ENCODE peak calls at places on chromosomes 13 and 19, in ten cellular contexts. I, O, Y, G, A, N, T, C, B and E are unnamed samples.
A peak's percentile ranks its signal among the peaks of the same experiment; 100 is the strongest.

GRCh38 chr13:106661236-106661635 is 93.3 kb upstream of the ARGLU1 start:
- DNase-seq in I (no peak), O (no peak), Y (no peak), G (no peak), A (no peak), N (no peak), T (no peak), C (no peak), B (no peak), E (no peak)

GRCh38 chr19:3955688-3956087 is 15.2 kb downstream of the DAPK3 start:
- DNase-seq in I (no peak), O (no peak), Y (no peak), G (no peak), A (no peak), N (no peak), T (no peak), C (no peak), B (no peak), E (no peak)

GRCh38 chr13:43567608-43568007 is 219.2 kb downstream of the ENOX1 start:
- DNase-seq in I (no peak), O (no peak), Y (peak; percentile 18), G (no peak), A (no peak), N (no peak), T (no peak), C (no peak), B (peak; percentile 52), E (peak; percentile 48)

GRCh38 chr13:44311011-44311481 is 62.6 kb upstream of the SERP2 start:
- DNase-seq in I (no peak), O (no peak), Y (no peak), G (no peak), A (no peak), N (peak; percentile 68), T (no peak), C (peak; percentile 87), B (peak; percentile 52), E (peak; percentile 55)

GRCh38 chr19:40705362-40705651 is 11.4 kb downstream of the COQ8B start:
- DNase-seq in I (no peak), O (no peak), Y (no peak), G (no peak), A (no peak), N (peak; percentile 60), T (no peak), C (peak; percentile 72), B (no peak), E (no peak)

GRCh38 chr13:113837554-113838355 is 26.1 kb downstream of the GAS6 start:
- DNase-seq in I (peak; percentile 97), O (peak; percentile 98), Y (peak; percentile 94), G (peak; percentile 52), A (no peak), N (peak; percentile 98), T (no peak), C (peak; percentile 97), B (peak; percentile 99), E (peak; percentile 97)

GRCh38 chr19:33699754-33700407 is 78.1 kb downstream of the CHST8 start:
- DNase-seq in I (no peak), O (no peak), Y (no peak), G (no peak), A (no peak), N (no peak), T (no peak), C (no peak), B (no peak), E (no peak)

GRCh38 chr13:34627499-34627898 is 314.6 kb upstream of the NBEA start:
- DNase-seq in I (no peak), O (no peak), Y (no peak), G (no peak), A (no peak), N (no peak), T (no peak), C (no peak), B (no peak), E (no peak)

GRCh38 chr13:110403315-110403714 is 96.2 kb downstream of the COL4A2 start:
- DNase-seq in I (no peak), O (no peak), Y (no peak), G (no peak), A (no peak), N (peak; percentile 58), T (no peak), C (no peak), B (no peak), E (peak; percentile 68)

GRCh38 chr19:41421314-41421713 is 5.9 kb downstream of the B3GNT8 start:
- DNase-seq in I (no peak), O (no peak), Y (no peak), G (no peak), A (no peak), N (no peak), T (no peak), C (no peak), B (no peak), E (no peak)

GRCh38 chr13:111359930-111360329 is 39.5 kb downstream of the TEX29 start:
- DNase-seq in I (no peak), O (peak; percentile 67), Y (no peak), G (no peak), A (no peak), N (no peak), T (no peak), C (no peak), B (no peak), E (no peak)

GRCh38 chr19:42332059-42332458 is 6.6 kb downstream of the MEGF8 start:
- DNase-seq in I (no peak), O (no peak), Y (no peak), G (no peak), A (no peak), N (no peak), T (no peak), C (no peak), B (no peak), E (no peak)

GRCh38 chr13:20461481-20461859 is 64.2 kb downstream of the CRYL1 start:
- DNase-seq in I (no peak), O (no peak), Y (no peak), G (no peak), A (no peak), N (peak; percentile 29), T (no peak), C (peak; percentile 33), B (no peak), E (peak; percentile 28)

GRCh38 chr19:41249707-41250423 is 14.3 kb upstream of the HNRNPUL1 start:
- DNase-seq in I (no peak), O (peak; percentile 50), Y (no peak), G (no peak), A (no peak), N (no peak), T (no peak), C (no peak), B (no peak), E (no peak)

GRCh38 chr19:19064098-19064722 is 416 bp downstream of the SLC25A42 start:
- DNase-seq in I (no peak), O (peak; percentile 89), Y (no peak), G (no peak), A (no peak), N (no peak), T (no peak), C (no peak), B (no peak), E (no peak)

GRCh38 chr19:19061491-19061890 is 2.3 kb upstream of the SLC25A42 start:
- DNase-seq in I (no peak), O (no peak), Y (no peak), G (no peak), A (no peak), N (no peak), T (no peak), C (no peak), B (no peak), E (no peak)

GRCh38 chr19:19064811-19065745 is 1.3 kb downstream of the SLC25A42 start:
- DNase-seq in I (no peak), O (no peak), Y (no peak), G (peak; percentile 28), A (peak; percentile 18), N (no peak), T (peak; percentile 28), C (no peak), B (no peak), E (no peak)

GRCh38 chr19:19063183-19064097 is at the start of gene SLC25A42:
- DNase-seq in I (peak; percentile 100), O (peak; percentile 100), Y (peak; percentile 99), G (peak; percentile 99), A (peak; percentile 100), N (peak; percentile 100), T (peak; percentile 100), C (peak; percentile 99), B (peak; percentile 100), E (peak; percentile 100)

DNA sequence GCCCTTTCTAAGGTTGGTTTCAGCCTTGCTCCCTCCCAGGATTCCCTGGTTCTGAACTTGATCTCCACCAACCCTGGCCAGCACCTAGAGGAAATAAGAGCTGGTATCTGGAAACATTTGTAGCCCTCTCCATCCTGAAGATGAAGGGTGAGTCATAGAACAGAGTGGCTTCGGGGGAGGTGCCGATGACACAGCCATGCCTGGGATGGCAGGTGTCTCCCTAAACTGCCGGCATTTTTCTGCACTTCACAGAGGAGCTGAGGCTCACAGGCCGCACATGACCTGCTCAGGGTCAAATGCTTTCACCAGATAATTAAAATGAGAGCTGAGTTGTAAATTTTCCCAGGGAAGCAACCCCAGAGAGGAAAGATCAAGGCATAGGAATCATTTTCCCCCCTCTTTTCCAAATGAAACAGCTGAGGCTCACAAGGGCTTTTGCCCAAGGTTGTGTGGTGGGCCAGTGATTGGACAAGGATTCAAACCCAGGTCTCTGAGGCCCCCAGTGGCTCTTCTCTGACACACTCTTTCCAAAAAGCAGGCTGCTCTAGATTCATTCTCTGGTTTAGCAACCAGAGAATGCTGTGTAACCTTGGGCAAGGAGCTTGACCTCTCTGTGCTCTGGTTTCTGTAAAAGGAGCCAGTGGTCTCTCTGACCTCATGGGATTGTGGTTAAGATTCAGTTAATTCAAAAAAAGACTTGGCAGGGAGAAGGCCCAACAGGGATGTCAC is 1.2 kb upstream of the SLC25A42 start:
- DNase-seq in I (peak; percentile 69), O (no peak), Y (no peak), G (no peak), A (no peak), N (no peak), T (no peak), C (no peak), B (peak; percentile 15), E (peak; percentile 16)
- H3K4me3 ChIP-seq in I (no peak overlapping the region), O (peak overlapping the region; percentile 5), Y (peak overlapping the region; percentile 48), G (peak overlapping the region; percentile 27), A (peak overlapping the region; percentile 82), N (peak overlapping the region; percentile 50), T (peak overlapping the region; percentile 87), C (peak overlapping the region; percentile 78), B (peak overlapping the region; percentile 49), E (peak overlapping the region; percentile 56)

GRCh38 chr19:47274891-47275865 is 493 bp downstream of the INAFM1 start:
- DNase-seq in I (peak; percentile 63), O (peak; percentile 92), Y (no peak), G (peak; percentile 42), A (no peak), N (peak; percentile 24), T (no peak), C (no peak), B (no peak), E (peak; percentile 16)
- H3K4me3 ChIP-seq in I (peak overlapping the region; percentile 30), O (peak overlapping the region; percentile 28), Y (peak overlapping the region; percentile 24), G (peak overlapping the region; percentile 52), A (peak overlapping the region; percentile 47), N (peak overlapping the region; percentile 53), T (peak overlapping the region; percentile 45), C (peak overlapping the region; percentile 48), B (peak overlapping the region; percentile 2), E (peak overlapping the region; percentile 50)

GRCh38 chr19:23770672-23771250 is 12.1 kb upstream of the ZNF681 start:
- DNase-seq in I (no peak), O (peak; percentile 4), Y (no peak), G (no peak), A (no peak), N (no peak), T (no peak), C (no peak), B (no peak), E (no peak)
- H3K4me3 ChIP-seq in I (no peak overlapping the region), O (no peak overlapping the region), Y (no peak overlapping the region), G (no peak overlapping the region), A (no peak overlapping the region), N (no peak overlapping the region), T (no peak overlapping the region), C (no peak overlapping the region), B (no peak overlapping the region), E (no peak overlapping the region)

GRCh38 chr13:50072676-50073075 is 57.4 kb downstream of the KCNRG start:
- DNase-seq in I (no peak), O (no peak), Y (no peak), G (no peak), A (no peak), N (no peak), T (no peak), C (no peak), B (peak; percentile 33), E (no peak)
- H3K4me3 ChIP-seq in I (no peak overlapping the region), O (no peak overlapping the region), Y (no peak overlapping the region), G (no peak overlapping the region), A (no peak overlapping the region), N (no peak overlapping the region), T (no peak overlapping the region), C (no peak overlapping the region), B (no peak overlapping the region), E (no peak overlapping the region)